ENCODE peak calls at places on chromosomes 13 and 19, in five cellular contexts. E is IMR-90, K is ovary, Q is HFF-Myc, W is testis. M is an unnamed sample.

GRCh38 chr19:14114439-14114838 is 3.1 kb downstream of the PRKACA start:
- DNase-seq in E (no peak), K (no peak), Q (no peak), W (no peak), M (no peak)

GRCh38 chr19:39112338-39112890 is 13.2 kb upstream of the PAK4 start:
- DNase-seq in E (no peak), K (no peak), Q (no peak), W (no peak), M (no peak)

GRCh38 chr13:42056585-42056984 is 8.1 kb downstream of the DGKH start:
- DNase-seq in E (no peak), K (no peak), Q (no peak), W (no peak), M (no peak)

GRCh38 chr13:30806784-30807183 is 71.4 kb downstream of the ALOX5AP start:
- DNase-seq in E (peak), K (no peak), Q (peak), W (no peak), M (no peak)

GRCh38 chr19:6108721-6109633 is 1.3 kb downstream of the RFX2 start:
- DNase-seq in E (peak), K (peak), Q (no peak), W (peak), M (peak)

GRCh38 chr13:34044660-34045080 is 226.7 kb downstream of the RFC3 start:
- DNase-seq in E (peak), K (no peak), Q (peak), W (no peak), M (no peak)

GRCh38 chr13:78660130-78660857 is 1.3 kb upstream of the OBI1 start:
- DNase-seq in E (no peak), K (no peak), Q (no peak), W (peak), M (peak)

GRCh38 chr13:112128052-112128610 is 61.2 kb downstream of the SOX1 start:
- DNase-seq in E (no peak), K (no peak), Q (no peak), W (no peak), M (no peak)

GRCh38 chr19:480016-480855 is 16.1 kb upstream of the MADCAM1 start:
- DNase-seq in E (no peak), K (peak), Q (no peak), W (peak), M (no peak)

GRCh38 chr13:33671560-33671959 is 146.4 kb upstream of the RFC3 start:
- DNase-seq in E (no peak), K (no peak), Q (no peak), W (no peak), M (no peak)

GRCh38 chr19:17873661-17874422 is 2.1 kb downstream of the SLC5A5 start:
- DNase-seq in E (no peak), K (no peak), Q (no peak), W (peak), M (peak)

GRCh38 chr19:31348416-31349159 is 648 bp downstream of the TSHZ3 start:
- DNase-seq in E (no peak), K (peak), Q (no peak), W (peak), M (no peak)

GRCh38 chr13:31697290-31697689 is 42.0 kb upstream of the RXFP2 start:
- DNase-seq in E (no peak), K (no peak), Q (peak), W (no peak), M (no peak)

GRCh38 chr13:110280231-110280813 is 26.6 kb downstream of the COL4A1 start:
- DNase-seq in E (no peak), K (no peak), Q (no peak), W (no peak), M (no peak)

GRCh38 chr13:24630851-24631341 is 49.3 kb upstream of the ATP12A start:
- DNase-seq in E (peak), K (no peak), Q (no peak), W (no peak), M (no peak)

GRCh38 chr13:64531400-64531799 is 2698.7 kb downstream of the PCDH9 start:
- DNase-seq in E (no peak), K (no peak), Q (no peak), W (no peak), M (no peak)

GRCh38 chr13:110302986-110303385 is 4.0 kb downstream of the COL4A1 start:
- DNase-seq in E (no peak), K (no peak), Q (no peak), W (no peak), M (no peak)

GRCh38 chr19:27748551-27749152 is 1464.3 kb downstream of the UQCRFS1 start:
- DNase-seq in E (peak), K (no peak), Q (no peak), W (no peak), M (no peak)

GRCh38 chr13:59975807-59976445 is 187.8 kb downstream of the DIAPH3 start:
- DNase-seq in E (no peak), K (no peak), Q (no peak), W (no peak), M (no peak)

GRCh38 chr13:59982631-59983382 is 180.9 kb downstream of the DIAPH3 start:
- DNase-seq in E (peak), K (no peak), Q (no peak), W (no peak), M (no peak)

GRCh38 chr13:59978862-59979261 is 184.9 kb downstream of the DIAPH3 start:
- DNase-seq in E (no peak), K (no peak), Q (no peak), W (no peak), M (no peak)

GRCh38 chr13:59976856-59977255 is 186.9 kb downstream of the DIAPH3 start:
- DNase-seq in E (no peak), K (no peak), Q (no peak), W (no peak), M (no peak)

DNA sequence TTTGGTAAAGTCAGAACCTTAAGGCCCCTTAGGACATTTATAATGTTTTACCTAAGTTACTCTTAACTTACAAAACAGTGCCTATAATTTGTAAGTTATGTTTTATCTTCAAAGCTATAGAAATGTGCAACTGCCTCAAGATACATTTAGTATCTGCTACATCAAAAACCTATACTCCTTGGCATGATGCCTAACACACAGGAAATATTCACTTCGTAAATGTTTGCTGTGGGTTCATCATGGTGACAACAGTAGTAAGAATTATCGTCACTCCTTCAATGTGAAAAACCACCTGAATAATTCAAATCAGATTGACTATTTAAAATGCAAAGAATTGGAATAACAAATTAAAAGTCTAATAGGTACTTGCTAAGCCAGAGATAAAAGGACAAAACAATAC is 184.1 kb downstream of the DIAPH3 start:
- DNase-seq in E (no peak), K (no peak), Q (no peak), W (no peak), M (peak)
- H3K4me3 ChIP-seq in E (no peak), K (no peak), Q (no peak), W (no peak), M (no peak)

GRCh38 chr19:7672522-7672921 is 3.7 kb downstream of the RETN start:
- DNase-seq in E (no peak), K (no peak), Q (no peak), W (no peak), M (no peak)

GRCh38 chr19:7668842-7669241 is at the start of gene RETN:
- DNase-seq in E (no peak), K (no peak), Q (no peak), W (no peak), M (no peak)

GRCh38 chr19:7669641-7670040 is 792 bp downstream of the RETN start:
- DNase-seq in E (no peak), K (no peak), Q (no peak), W (no peak), M (no peak)

GRCh38 chr19:7670790-7671189 is 1.9 kb downstream of the RETN start:
- DNase-seq in E (no peak), K (no peak), Q (no peak), W (no peak), M (no peak)

GRCh38 chr19:7670150-7670784 is 1.4 kb downstream of the RETN start:
- DNase-seq in E (no peak), K (no peak), Q (no peak), W (peak), M (peak)
- H3K4me3 ChIP-seq in E (peak), K (no peak), Q (no peak), W (peak), M (peak)

GRCh38 chr19:10817291-10818038 is 18.5 kb downstream of the TMED1 start:
- DNase-seq in E (peak), K (peak), Q (peak), W (peak), M (no peak)
- H3K4me3 ChIP-seq in E (peak), K (peak), Q (peak), W (no peak), M (no peak)

DNA sequence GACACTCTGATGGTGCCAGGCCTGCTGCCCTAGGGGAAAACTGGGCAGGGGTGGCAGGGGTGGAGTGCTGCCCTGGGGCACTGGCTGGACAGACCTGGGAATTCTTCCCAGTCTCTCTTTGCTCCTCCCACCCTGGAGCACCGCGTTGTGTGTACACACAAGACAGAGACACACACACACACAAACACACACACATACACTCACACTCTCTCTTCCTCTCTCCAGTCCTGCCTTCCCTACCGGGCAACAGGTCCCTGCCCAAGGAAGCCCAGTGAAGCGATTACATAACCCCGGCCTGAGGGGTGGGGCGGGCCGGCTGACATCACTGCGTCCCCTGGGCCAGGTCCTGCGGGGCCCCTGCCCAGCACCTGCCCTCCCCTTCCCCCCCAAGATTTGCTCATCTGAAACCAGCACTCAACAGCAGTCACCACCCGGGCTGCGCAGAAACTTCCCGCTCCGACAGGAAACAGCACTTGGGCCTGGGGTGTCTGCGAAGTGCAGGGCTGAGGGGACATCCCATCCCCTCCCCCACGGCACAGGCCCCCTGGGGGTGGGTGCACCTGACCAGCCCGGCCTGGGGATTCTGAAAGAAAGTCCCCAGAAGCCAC is 1.2 kb downstream of the MKNK2 start:
- DNase-seq in E (peak), K (peak), Q (no peak), W (peak), M (peak)
- H3K4me3 ChIP-seq in E (peak), K (peak), Q (peak), W (peak), M (peak)

GRCh38 chr19:46299004-46299509 is 2.2 kb downstream of the HIF3A start:
- DNase-seq in E (peak), K (peak), Q (peak), W (peak), M (no peak)

GRCh38 chr19:46296722-46297431 is at the start of gene HIF3A:
- DNase-seq in E (no peak), K (peak), Q (no peak), W (peak), M (no peak)

GRCh38 chr19:46297700-46298476 is 1.0 kb downstream of the HIF3A start:
- DNase-seq in E (no peak), K (peak), Q (no peak), W (peak), M (no peak)

GRCh38 chr19:46299695-46300094 is 2.9 kb downstream of the HIF3A start:
- DNase-seq in E (no peak), K (no peak), Q (no peak), W (no peak), M (no peak)

GRCh38 chr19:46298477-46299003 is 1.7 kb downstream of the HIF3A start:
- DNase-seq in E (no peak), K (no peak), Q (no peak), W (no peak), M (no peak)
- H3K4me3 ChIP-seq in E (no peak), K (peak), Q (no peak), W (peak), M (no peak)

GRCh38 chr13:48816696-48817095 is 159.0 kb upstream of the FNDC3A start:
- DNase-seq in E (peak), K (no peak), Q (no peak), W (no peak), M (no peak)

GRCh38 chr13:48819376-48819775 is 156.3 kb upstream of the FNDC3A start:
- DNase-seq in E (no peak), K (no peak), Q (no peak), W (no peak), M (no peak)

GRCh38 chr13:48819889-48820288 is 155.8 kb upstream of the FNDC3A start:
- DNase-seq in E (no peak), K (no peak), Q (no peak), W (no peak), M (no peak)

GRCh38 chr13:48818495-48818961 is 157.2 kb upstream of the FNDC3A start:
- DNase-seq in E (peak), K (no peak), Q (peak), W (no peak), M (no peak)

GRCh38 chr13:48817166-48817802 is 158.4 kb upstream of the FNDC3A start:
- DNase-seq in E (no peak), K (no peak), Q (no peak), W (no peak), M (peak)
- H3K4me3 ChIP-seq in E (no peak), K (no peak), Q (no peak), W (no peak), M (peak)

GRCh38 chr13:51584731-51585191 is 499 bp downstream of the WDFY2 start:
- DNase-seq in E (peak), K (peak), Q (no peak), W (peak), M (peak)
- H3K4me3 ChIP-seq in E (peak), K (peak), Q (peak), W (peak), M (peak)

GRCh38 chr19:34499155-34499834 is 17.7 kb downstream of the WTIP start:
- DNase-seq in E (no peak), K (peak), Q (no peak), W (no peak), M (no peak)

GRCh38 chr19:34502582-34503545 is 21.3 kb downstream of the WTIP start:
- DNase-seq in E (peak), K (no peak), Q (no peak), W (peak), M (no peak)

GRCh38 chr19:34500656-34501120 is 19.1 kb downstream of the WTIP start:
- DNase-seq in E (no peak), K (peak), Q (no peak), W (peak), M (no peak)

GRCh38 chr19:34503546-34504272 is 22.2 kb downstream of the WTIP start:
- DNase-seq in E (no peak), K (no peak), Q (no peak), W (peak), M (no peak)

GRCh38 chr19:34501339-34502320 is 20.1 kb downstream of the WTIP start:
- DNase-seq in E (peak), K (peak), Q (peak), W (peak), M (peak)
- H3K4me3 ChIP-seq in E (no peak), K (no peak), Q (no peak), W (no peak), M (no peak)

GRCh38 chr19:40594657-40595077 is 6.5 kb upstream of the LTBP4 start:
- DNase-seq in E (peak), K (no peak), Q (no peak), W (no peak), M (no peak)

GRCh38 chr19:40597329-40597838 is 3.8 kb upstream of the LTBP4 start:
- DNase-seq in E (no peak), K (no peak), Q (no peak), W (no peak), M (no peak)

GRCh38 chr19:40598121-40598917 is 2.9 kb upstream of the LTBP4 start:
- DNase-seq in E (peak), K (peak), Q (peak), W (peak), M (peak)

GRCh38 chr19:40598918-40599307 is 2.3 kb upstream of the LTBP4 start:
- DNase-seq in E (no peak), K (no peak), Q (no peak), W (no peak), M (no peak)

DNA sequence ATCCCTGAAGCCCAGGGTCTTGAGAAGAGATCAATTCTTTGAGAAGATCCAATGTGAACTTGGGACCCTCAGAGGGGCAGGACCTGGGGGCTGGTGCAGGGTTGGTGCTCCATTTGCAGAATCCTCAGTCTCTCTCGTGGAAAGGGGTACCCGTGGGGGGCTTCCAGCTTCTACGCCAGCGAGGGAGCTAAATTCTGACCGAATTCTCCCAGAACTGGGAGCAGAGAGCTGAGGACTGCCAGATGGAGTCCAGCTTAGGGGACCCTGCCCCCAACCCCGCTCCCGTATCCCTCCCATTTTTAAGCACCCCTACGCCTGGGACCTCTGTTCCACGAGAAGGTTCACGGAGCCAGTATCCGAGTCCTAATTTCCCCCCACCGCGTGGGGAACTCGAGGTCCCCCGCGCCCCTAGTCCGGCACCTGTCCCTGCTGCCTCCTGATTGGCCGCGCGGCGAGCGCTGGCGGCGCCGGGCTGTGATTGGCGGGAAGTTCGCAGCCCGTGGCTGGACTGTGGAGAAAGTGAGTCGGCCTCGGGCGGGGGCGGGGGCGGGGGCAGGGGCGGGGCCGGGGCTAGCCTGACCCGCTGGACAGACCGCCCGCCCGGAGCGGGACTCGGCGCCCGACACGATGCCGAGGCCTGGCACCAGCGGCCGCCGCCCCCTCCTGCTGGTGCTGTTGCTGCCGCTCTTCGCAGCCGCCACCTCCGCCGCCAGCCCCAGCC is 4.4 kb upstream of the LTBP4 start:
- DNase-seq in E (peak), K (peak), Q (no peak), W (peak), M (no peak)
- H3K4me3 ChIP-seq in E (peak), K (peak), Q (peak), W (peak), M (no peak)